ENCODE peak calls at places on chromosomes 7 and 10, in six cellular contexts. B is osteoblast, E is esophagus squamous epithelium, A is Panc1, H is MG63, N is cardiac muscle cell. Z is an unnamed sample.

GRCh38 chr7:37683263-37684120 is at the start of gene GPR141:
- DNase-seq in B (no peak), E (no peak), A (no peak), H (no peak), N (no peak), Z (no peak)

GRCh38 chr7:73734619-73735525 is 3.7 kb downstream of the ABHD11 start:
- DNase-seq in B (peak; percentile 94), E (no peak), A (peak; percentile 94), H (peak; percentile 60), N (peak; percentile 86), Z (peak; percentile 52)

GRCh38 chr7:107891619-107892366 is 810 bp downstream of the DLD start:
- DNase-seq in B (no peak), E (no peak), A (no peak), H (no peak), N (peak; percentile 38), Z (no peak)

GRCh38 chr7:22549667-22550513 is 49.9 kb upstream of the STEAP1B start:
- DNase-seq in B (peak; percentile 77), E (no peak), A (no peak), H (peak; percentile 43), N (peak; percentile 25), Z (no peak)

GRCh38 chr10:129293991-129294700 is 172.9 kb upstream of the MGMT start:
- DNase-seq in B (no peak), E (no peak), A (no peak), H (no peak), N (no peak), Z (no peak)

GRCh38 chr10:50809596-50809995 is 69.9 kb downstream of the ASAH2B start:
- DNase-seq in B (no peak), E (no peak), A (no peak), H (no peak), N (peak; percentile 32), Z (no peak)

GRCh38 chr10:116440330-116441030 is 12.8 kb downstream of the PNLIPRP3 start:
- DNase-seq in B (no peak), E (no peak), A (no peak), H (no peak), N (no peak), Z (no peak)

GRCh38 chr7:51244890-51245289 is 71.7 kb downstream of the COBL start:
- DNase-seq in B (no peak), E (no peak), A (no peak), H (no peak), N (no peak), Z (no peak)

GRCh38 chr10:67140641-67141040 is 214.8 kb downstream of the LRRTM3 start:
- DNase-seq in B (no peak), E (no peak), A (no peak), H (no peak), N (no peak), Z (no peak)

GRCh38 chr7:152865461-152865860 is 105.9 kb downstream of the ACTR3B start:
- DNase-seq in B (no peak), E (no peak), A (no peak), H (no peak), N (no peak), Z (no peak)

GRCh38 chr7:127935847-127936376 is 95.3 kb downstream of the LRRC4 start:
- DNase-seq in B (no peak), E (no peak), A (no peak), H (no peak), N (no peak), Z (no peak)

GRCh38 chr10:4474829-4475228 is 351.2 kb upstream of the AKR1E2 start:
- DNase-seq in B (no peak), E (no peak), A (no peak), H (no peak), N (no peak), Z (no peak)

GRCh38 chr10:132687893-132688579 is 97.9 kb downstream of the NKX6-2 start:
- DNase-seq in B (peak; percentile 25), E (no peak), A (no peak), H (no peak), N (no peak), Z (no peak)

GRCh38 chr7:75758491-75758890 is 13.5 kb downstream of the CCL26 start:
- DNase-seq in B (peak; percentile 52), E (no peak), A (no peak), H (no peak), N (no peak), Z (no peak)

DNA sequence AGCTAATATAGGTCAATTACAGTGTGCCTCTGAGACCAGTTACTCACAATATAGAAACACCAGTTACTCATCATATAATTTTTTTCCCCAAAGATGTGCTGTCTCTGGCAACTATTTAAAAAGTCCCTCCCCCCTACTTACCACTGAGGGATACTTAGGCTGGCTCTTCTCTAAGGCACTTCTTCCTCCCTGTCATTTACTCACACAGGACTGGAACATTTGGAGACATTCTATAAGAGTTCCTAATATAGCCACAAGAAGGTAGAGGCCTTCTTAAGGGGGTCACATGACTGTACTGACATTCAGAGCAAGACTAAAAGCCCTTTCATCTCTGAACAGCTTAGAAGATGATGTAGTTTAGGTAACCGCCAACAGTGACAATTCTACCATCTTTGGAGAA is 44.4 kb upstream of the SLIT1 start:
- DNase-seq in B (no peak), E (no peak), A (no peak), H (no peak), N (no peak), Z (no peak)
- H3K36me3 ChIP-seq in B (peaks cover 5% of the 10 kb centered on the region), E (peaks cover 69% of the 10 kb centered on the region), A (peaks cover 21% of the 10 kb centered on the region), H (peaks cover 3% of the 10 kb centered on the region), N (no peaks in the 10 kb centered on the region), Z (no peaks in the 10 kb centered on the region)

DNA sequence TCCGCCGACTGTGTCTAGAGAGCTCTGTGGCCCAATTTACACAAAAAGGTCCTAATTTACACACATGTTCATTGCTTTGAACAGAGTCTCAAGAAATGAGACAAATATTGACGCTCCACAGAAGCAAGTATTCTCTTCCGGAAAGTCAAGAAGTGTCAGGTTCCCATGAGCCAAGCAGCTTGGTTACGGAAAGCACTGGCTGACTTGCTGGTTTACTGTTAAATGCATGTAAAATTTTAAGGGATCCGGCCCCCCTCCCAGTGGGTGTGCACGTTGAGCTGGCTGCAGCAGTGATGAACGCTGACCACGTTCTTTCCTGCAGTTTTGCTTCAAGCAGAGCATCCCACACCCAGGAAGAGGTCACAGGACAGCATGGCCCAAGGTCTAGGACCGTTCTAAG is 76.8 kb downstream of the DIP2C start:
- DNase-seq in B (no peak), E (no peak), A (no peak), H (no peak), N (no peak), Z (no peak)
- H3K36me3 ChIP-seq in B (no peaks in the 10 kb centered on the region), E (no peaks in the 10 kb centered on the region), A (no peaks in the 10 kb centered on the region), H (no peaks in the 10 kb centered on the region), N (no peaks in the 10 kb centered on the region), Z (no peaks in the 10 kb centered on the region)

GRCh38 chr10:95683966-95684365 is 9.8 kb downstream of the TCTN3 start:
- DNase-seq in B (no peak), E (no peak), A (no peak), H (no peak), N (no peak), Z (no peak)
- H3K36me3 ChIP-seq in B (peaks cover 76% of the 10 kb centered on the region), E (peaks cover 97% of the 10 kb centered on the region), A (peaks cover 26% of the 10 kb centered on the region), H (peaks cover 61% of the 10 kb centered on the region), N (peaks cover 65% of the 10 kb centered on the region), Z (peaks cover 14% of the 10 kb centered on the region)

DNA sequence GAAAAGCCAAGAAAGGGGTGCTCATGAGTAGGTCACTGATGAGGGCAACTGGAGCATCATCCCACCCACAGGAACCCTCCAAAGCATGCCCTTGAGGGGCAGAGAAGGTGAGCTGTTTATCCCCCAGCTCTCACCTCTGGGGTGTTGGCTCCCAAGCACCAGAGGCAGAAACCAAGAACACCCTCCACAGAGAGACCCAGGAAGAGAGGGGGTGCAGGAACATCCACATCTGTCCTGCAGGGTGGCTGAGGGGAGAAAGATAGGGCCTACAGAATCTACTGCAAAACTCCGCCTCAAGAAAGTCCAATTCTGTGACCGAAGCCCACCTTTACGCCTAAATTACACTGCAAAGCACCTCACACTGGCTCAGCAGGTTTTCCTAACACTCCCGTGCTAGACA is 40.1 kb downstream of the GPAM start:
- DNase-seq in B (no peak), E (no peak), A (no peak), H (no peak), N (no peak), Z (no peak)
- H3K36me3 ChIP-seq in B (no peaks in the 10 kb centered on the region), E (peaks cover 10% of the 10 kb centered on the region), A (no peaks in the 10 kb centered on the region), H (no peaks in the 10 kb centered on the region), N (no peaks in the 10 kb centered on the region), Z (no peaks in the 10 kb centered on the region)

GRCh38 chr10:73768881-73769280 is 13.0 kb upstream of the CHCHD1 start:
- DNase-seq in B (no peak), E (no peak), A (no peak), H (no peak), N (no peak), Z (no peak)

GRCh38 chr10:73762915-73763314 is 18.7 kb downstream of the SEC24C start:
- DNase-seq in B (peak; percentile 85), E (no peak), A (no peak), H (no peak), N (no peak), Z (no peak)

GRCh38 chr10:73758704-73759511 is 14.7 kb downstream of the SEC24C start:
- DNase-seq in B (peak; percentile 59), E (no peak), A (no peak), H (no peak), N (no peak), Z (no peak)

GRCh38 chr10:73759512-73760115 is 15.4 kb downstream of the SEC24C start:
- DNase-seq in B (no peak), E (no peak), A (no peak), H (no peak), N (no peak), Z (no peak)

GRCh38 chr10:73763343-73763742 is 18.5 kb upstream of the CHCHD1 start:
- DNase-seq in B (no peak), E (no peak), A (no peak), H (no peak), N (no peak), Z (no peak)
- H3K36me3 ChIP-seq in B (peaks cover 94% of the 10 kb centered on the region), E (peaks cover 100% of the 10 kb centered on the region), A (peaks cover 37% of the 10 kb centered on the region), H (peaks cover 89% of the 10 kb centered on the region), N (peaks cover 76% of the 10 kb centered on the region), Z (peaks cover 46% of the 10 kb centered on the region)

GRCh38 chr7:148735141-148735540 is 36.4 kb downstream of the CUL1 start:
- DNase-seq in B (no peak), E (no peak), A (no peak), H (no peak), N (no peak), Z (no peak)

GRCh38 chr7:148733496-148733895 is 34.8 kb downstream of the CUL1 start:
- DNase-seq in B (no peak), E (no peak), A (no peak), H (no peak), N (no peak), Z (no peak)

GRCh38 chr7:148735967-148736366 is 37.3 kb downstream of the CUL1 start:
- DNase-seq in B (no peak), E (no peak), A (no peak), H (no peak), N (no peak), Z (no peak)

GRCh38 chr7:148738737-148739535 is 40.2 kb downstream of the CUL1 start:
- DNase-seq in B (no peak), E (no peak), A (no peak), H (no peak), N (no peak), Z (no peak)
- H3K36me3 ChIP-seq in B (peaks cover 37% of the 10 kb centered on the region), E (peaks cover 92% of the 10 kb centered on the region), A (peaks cover 2% of the 10 kb centered on the region), H (peaks cover 30% of the 10 kb centered on the region), N (peaks cover 27% of the 10 kb centered on the region), Z (peaks cover 9% of the 10 kb centered on the region)

GRCh38 chr10:122126763-122127659 is 138.0 kb downstream of the TACC2 start:
- DNase-seq in B (peak; percentile 93), E (no peak), A (no peak), H (peak; percentile 85), N (peak; percentile 91), Z (peak; percentile 71)
- H3K36me3 ChIP-seq in B (no peaks in the 10 kb centered on the region), E (peaks cover 5% of the 10 kb centered on the region), A (no peaks in the 10 kb centered on the region), H (no peaks in the 10 kb centered on the region), N (no peaks in the 10 kb centered on the region), Z (no peaks in the 10 kb centered on the region)

Z was measured in BJ.